ENCODE peak calls at places on chromosomes 16 and 17, in eight cellular contexts. X is NCI-H1105; F is stimulated activated CD4-positive, alpha-beta T cell treated with anti-CD3 and anti-CD28 coated beads, Interleukin-4, amount 100 ng/mL, for 1 hour; B is Right ventricle myocardium superior; D is NCI-H2081; C is HS-5; U is RCC 7860; T is CD8-positive, alpha-beta memory T cell. J is an unnamed sample.

GRCh38 chr16:31471875-31472558 is at the start of gene TGFB1I1:
- DNase-seq in B (peak), U (no peak), T (no peak), D (no peak), C (no peak), X (no peak), F (no peak), J (peak)

GRCh38 chr17:82105882-82106696 is 8.1 kb upstream of the FASN start:
- DNase-seq in F (peak), B (peak), C (no peak), T (peak), D (peak), X (no peak), U (peak), J (peak)

GRCh38 chr17:55555772-55556171 is 44.5 kb upstream of the SMIM36 start:
- DNase-seq in T (no peak), F (no peak), U (no peak), B (no peak), C (no peak), D (no peak), X (no peak), J (no peak)

GRCh38 chr16:86330906-86331305 is 179.4 kb upstream of the FOXF1 start:
- DNase-seq in X (no peak), D (no peak), B (no peak), F (no peak), U (no peak), T (no peak), C (no peak), J (no peak)

GRCh38 chr16:84061236-84061830 is 18.7 kb upstream of the SLC38A8 start:
- DNase-seq in X (no peak), B (no peak), U (no peak), T (no peak), D (no peak), C (no peak), F (no peak), J (no peak)

GRCh38 chr17:49076575-49077384 is 55.8 kb upstream of the B4GALNT2 start:
- DNase-seq in C (peak), B (no peak), F (no peak), D (no peak), X (no peak), U (peak), T (no peak), J (peak)

GRCh38 chr16:525520-526180 is 1.9 kb upstream of the CAPN15 start:
- DNase-seq in B (no peak), F (peak), X (no peak), C (peak), T (no peak), U (peak), D (no peak), J (peak)

GRCh38 chr17:16297367-16298139 is 55.7 kb downstream of the CENPV start:
- DNase-seq in C (no peak), T (no peak), B (no peak), F (no peak), U (no peak), D (no peak), X (no peak), J (no peak)